ENCODE peak calls at places on chromosomes 11 and 22, in five cellular contexts. H is astrocyte of the hippocampus; Y is CD8-positive, alpha-beta memory T cell; U is endothelial cell; S is sciatic nerve. X is an unnamed sample.

GRCh38 chr11:2118674-2119073 is 20.5 kb downstream of the IGF2 start:
- DNase-seq in H (no peak), Y (no peak), U (no peak), S (no peak), X (no peak)

GRCh38 chr22:23251445-23252093 is 71.3 kb downstream of the BCR start:
- DNase-seq in H (no peak), Y (no peak), U (no peak), S (no peak), X (peak)

GRCh38 chr22:50705851-50706351 is 32.1 kb upstream of the ACR start:
- DNase-seq in H (no peak), Y (peak), U (no peak), S (no peak), X (no peak)

GRCh38 chr22:23243006-23243573 is 62.8 kb downstream of the BCR start:
- DNase-seq in H (peak), Y (peak), U (no peak), S (no peak), X (no peak)

GRCh38 chr11:67420646-67421420 is 5.4 kb downstream of the CARNS1 start:
- DNase-seq in H (peak), Y (peak), U (peak), S (peak), X (peak)

GRCh38 chr11:44658451-44658850 is 68.3 kb upstream of the TSPAN18 start:
- DNase-seq in H (peak), Y (no peak), U (peak), S (no peak), X (peak)

GRCh38 chr11:23205156-23205871 is 345.0 kb upstream of the CCDC179 start:
- DNase-seq in H (no peak), Y (no peak), U (no peak), S (no peak), X (peak)

GRCh38 chr11:120212926-120213325 is 2.1 kb downstream of the OAF start:
- DNase-seq in H (no peak), Y (no peak), U (no peak), S (no peak), X (peak)

GRCh38 chr22:42289671-42290269 is 19.3 kb upstream of the TCF20 start:
- DNase-seq in H (peak), Y (no peak), U (no peak), S (no peak), X (no peak)

GRCh38 chr11:33454264-33454663 is 197.1 kb downstream of the HIPK3 start:
- DNase-seq in H (no peak), Y (no peak), U (no peak), S (no peak), X (no peak)

GRCh38 chr22:25853902-25854301 is 111.9 kb downstream of the MYO18B start:
- DNase-seq in H (peak), Y (no peak), U (no peak), S (no peak), X (no peak)

GRCh38 chr22:44145544-44145943 is 35.2 kb upstream of the PARVG start:
- DNase-seq in H (no peak), Y (no peak), U (no peak), S (no peak), X (no peak)

GRCh38 chr11:96748639-96749370 is 359.0 kb downstream of the JRKL start:
- DNase-seq in H (peak), Y (no peak), U (no peak), S (no peak), X (peak)